ENCODE peak calls at places on chromosomes 12 and 14, in five cellular contexts. Q is stimulated activated naive CD8-positive, alpha-beta T cell treated with anti-CD3 and anti-CD28 coated beads, Interleukin-15, Interleukin-2, amounts not matched to agents 100 U/mL and 50 U/mL, for 24 hours; A is right lobe of liver; N is mucosa of descending colon; S is astrocyte of the spinal cord. V is an unnamed sample.

GRCh38 chr12:7966558-7966957 is 30.6 kb upstream of the SLC2A3 start:
- DNase-seq in S (no peak), A (peak), N (no peak), Q (peak), V (no peak)

GRCh38 chr12:105453306-105453705 is 122.8 kb downstream of the C12orf75 start:
- DNase-seq in S (no peak), Q (no peak), A (no peak), N (no peak), V (no peak)

GRCh38 chr14:37591941-37592287 is 3.1 kb downstream of the FOXA1 start:
- DNase-seq in N (peak), A (peak), Q (no peak), S (no peak), V (no peak)

GRCh38 chr12:67969134-67969782 is 20.0 kb upstream of the IFNG-AS1 start:
- DNase-seq in N (no peak), A (no peak), Q (no peak), S (no peak), V (no peak)

GRCh38 chr14:95488376-95489162 is 27.9 kb downstream of the SYNE3 start:
- DNase-seq in A (peak), Q (no peak), N (no peak), S (peak), V (no peak)

GRCh38 chr12:3527181-3527580 is 36.2 kb downstream of the PRMT8 start:
- DNase-seq in N (no peak), A (no peak), Q (no peak), S (peak), V (no peak)

GRCh38 chr14:73166399-73166798 is 30.1 kb downstream of the PSEN1 start:
- DNase-seq in A (no peak), Q (no peak), S (no peak), N (no peak), V (no peak)

GRCh38 chr12:24600559-24600958 is 348.3 kb downstream of the BCAT1 start:
- DNase-seq in N (no peak), S (no peak), Q (no peak), A (no peak), V (no peak)

GRCh38 chr14:80663541-80663940 is 278.0 kb downstream of the CEP128 start:
- DNase-seq in Q (no peak), S (no peak), N (no peak), A (no peak), V (peak)

GRCh38 chr12:49633703-49634311 is 10.4 kb downstream of the PRPF40B start:
- DNase-seq in A (no peak), S (no peak), N (no peak), Q (no peak), V (no peak)

GRCh38 chr14:34951286-34951685 is 31.5 kb upstream of the SRP54 start:
- DNase-seq in N (no peak), Q (no peak), S (peak), A (no peak), V (no peak)

GRCh38 chr14:86799244-86799647 is 1193.7 kb downstream of the GALC start:
- DNase-seq in N (no peak), Q (no peak), A (peak), S (peak), V (no peak)